ENCODE peak calls at places on chromosomes 6 and 20, in nine cellular contexts. T is hepatocyte, S is GM23338, E is HCT116, I is fibroblast of lung, C is mammary epithelial cell, L is OCI-LY7, N is SK-N-SH, M is neural progenitor cell. P is an unnamed sample.

GRCh38 chr6:131787079-131787478 is 20.7 kb upstream of the ENPP1 start:
- DNase-seq in T (no peak), S (no peak), E (no peak), I (peak; percentile 6), C (no peak), L (no peak), N (no peak), M (no peak), P (no peak)

GRCh38 chr6:121482004-121482693 is 46.7 kb downstream of the GJA1 start:
- DNase-seq in T (no peak), S (no peak), E (peak; percentile 21), I (peak; percentile 34), C (peak; percentile 88), L (no peak), N (peak; percentile 3), M (no peak), P (no peak)

GRCh38 chr20:16747291-16747811 is 807 bp upstream of the OTOR start:
- DNase-seq in T (peak; percentile 19), S (peak; percentile 57), E (no peak), I (no peak), C (no peak), L (no peak), N (no peak), M (no peak), P (no peak)

GRCh38 chr6:11213305-11214106 is 19.0 kb downstream of the NEDD9 start:
- DNase-seq in T (no peak), S (no peak), E (no peak), I (peak; percentile 50), C (no peak), L (no peak), N (no peak), M (no peak), P (no peak)

GRCh38 chr6:21586760-21587181 is 6.8 kb upstream of the SOX4 start:
- DNase-seq in T (no peak), S (no peak), E (no peak), I (no peak), C (no peak), L (no peak), N (no peak), M (no peak), P (no peak)

GRCh38 chr6:109987196-109987595 is 9.1 kb downstream of the GPR6 start:
- DNase-seq in T (no peak), S (no peak), E (no peak), I (no peak), C (no peak), L (no peak), N (no peak), M (no peak), P (no peak)

GRCh38 chr20:15923030-15923776 is 650.0 kb downstream of the KIF16B start:
- DNase-seq in T (no peak), S (no peak), E (no peak), I (no peak), C (no peak), L (no peak), N (no peak), M (no peak), P (peak; percentile 47)

GRCh38 chr6:168274046-168274952 is 45.3 kb downstream of the DACT2 start:
- DNase-seq in T (peak; percentile 67), S (no peak), E (no peak), I (no peak), C (no peak), L (no peak), N (no peak), M (no peak), P (no peak)

GRCh38 chr6:156131221-156131903 is 645.8 kb upstream of the ARID1B start:
- DNase-seq in T (no peak), S (no peak), E (no peak), I (no peak), C (no peak), L (peak; percentile 52), N (no peak), M (no peak), P (peak; percentile 69)

GRCh38 chr20:48489656-48490055 is 338.1 kb downstream of the PREX1 start:
- DNase-seq in T (no peak), S (no peak), E (no peak), I (no peak), C (peak; percentile 11), L (no peak), N (peak; percentile 70), M (peak; percentile 36), P (no peak)

GRCh38 chr20:48595495-48596475 is 232.0 kb downstream of the PREX1 start:
- DNase-seq in T (peak; percentile 34), S (no peak), E (no peak), I (no peak), C (no peak), L (no peak), N (no peak), M (no peak), P (no peak)

GRCh38 chr6:135196739-135197510 is 15.8 kb downstream of the MYB start:
- DNase-seq in T (no peak), S (no peak), E (no peak), I (no peak), C (no peak), L (no peak), N (no peak), M (no peak), P (no peak)

GRCh38 chr20:25083773-25084615 is 2.1 kb upstream of the VSX1 start:
- DNase-seq in T (peak; percentile 51), S (peak; percentile 42), E (no peak), I (no peak), C (no peak), L (no peak), N (no peak), M (peak; percentile 76), P (no peak)

GRCh38 chr6:19812512-19813119 is 24.6 kb upstream of the ID4 start:
- DNase-seq in T (peak; percentile 53), S (peak; percentile 66), E (peak; percentile 38), I (peak; percentile 68), C (peak; percentile 8), L (peak; percentile 69), N (peak; percentile 36), M (peak; percentile 47), P (peak; percentile 19)

DNA sequence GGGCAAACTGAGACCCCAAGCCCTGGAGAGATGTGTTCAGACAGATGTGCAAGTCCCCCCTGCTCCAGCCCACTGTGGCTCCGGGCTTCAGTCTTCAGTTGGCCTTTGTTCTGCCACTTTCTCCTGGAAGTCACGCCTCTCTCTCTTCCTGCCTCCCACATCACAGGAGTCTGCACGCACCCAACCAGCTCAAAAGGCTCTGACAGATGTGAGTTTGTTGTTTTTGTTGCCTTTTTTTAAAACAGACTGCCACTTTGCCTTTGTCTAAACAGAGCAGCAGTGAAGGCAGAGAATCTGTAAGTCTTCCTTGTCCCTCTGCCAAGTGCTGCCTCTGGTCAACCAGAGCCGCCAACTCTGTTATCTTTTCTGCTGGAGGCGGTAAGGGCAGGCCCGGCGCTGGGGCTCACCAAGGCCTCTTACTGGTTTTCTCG is 149.7 kb downstream of the TFAP2C start:
- DNase-seq in T (peak; percentile 41), S (peak; percentile 29), E (no peak), I (peak; percentile 52), C (no peak), L (no peak), N (peak; percentile 19), M (peak; percentile 37), P (no peak)
- H3K4me2 ChIP-seq in T (no peak overlapping the region), S (peak overlapping the region; percentile 32), E (no peak overlapping the region), I (no peak overlapping the region), C (no peak overlapping the region), L (no peak overlapping the region), N (no peak overlapping the region), M (no peak overlapping the region), P (no peak overlapping the region)

DNA sequence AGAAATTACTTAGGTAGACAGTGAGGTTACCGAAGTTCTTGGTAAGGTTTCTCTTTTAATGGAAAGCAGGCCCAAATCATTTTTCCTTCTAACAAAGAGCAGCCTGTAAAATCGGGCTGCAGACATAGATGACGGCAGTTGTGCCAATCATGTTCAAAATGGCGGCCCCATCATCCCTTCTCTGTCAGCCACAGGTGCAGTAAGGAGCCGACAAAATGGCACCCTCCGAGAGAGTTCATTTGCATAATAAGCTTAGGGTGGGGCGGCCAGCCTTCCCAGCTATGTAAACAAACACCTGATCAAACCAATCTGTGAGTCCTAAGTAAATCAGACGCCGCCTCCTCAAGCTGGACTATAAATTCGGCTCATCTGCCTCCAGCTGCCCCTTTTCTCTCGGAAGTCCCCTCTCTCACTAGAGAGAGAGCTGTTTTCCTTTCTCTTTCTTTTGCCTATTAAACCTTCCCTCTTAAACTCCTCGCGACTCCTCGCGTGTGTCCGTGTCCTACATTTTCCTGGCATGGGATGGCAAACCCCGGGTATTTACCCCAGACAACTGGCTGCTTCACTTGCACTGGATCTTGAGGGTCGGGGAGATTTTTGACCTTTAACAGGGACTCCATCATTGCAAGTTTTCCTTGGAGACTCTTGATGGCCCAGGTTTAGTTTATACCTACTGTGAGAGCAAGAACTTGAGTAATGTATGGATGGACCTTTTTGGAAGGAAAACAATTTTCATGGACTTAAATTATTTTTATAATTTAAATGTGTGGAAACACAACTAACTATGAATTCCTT is 8.9 kb upstream of the DDR1 start:
- DNase-seq in T (no peak), S (peak; percentile 34), E (no peak), I (no peak), C (no peak), L (no peak), N (no peak), M (no peak), P (no peak)
- H2AFZ ChIP-seq in T (no peak overlapping the region), S (peak overlapping the region; percentile 89), E (no peak overlapping the region), I (no peak overlapping the region), C (peak overlapping the region; percentile 59), L (no peak overlapping the region), N (peak overlapping the region; percentile 63), M (peak overlapping the region; percentile 7), P (no peak overlapping the region)

GRCh38 chr20:37662261-37662660 is 31.6 kb upstream of the CTNNBL1 start:
- DNase-seq in T (no peak), S (no peak), E (no peak), I (no peak), C (no peak), L (no peak), N (no peak), M (no peak), P (no peak)

GRCh38 chr20:37657924-37658800 is 35.7 kb upstream of the CTNNBL1 start:
- DNase-seq in T (no peak), S (no peak), E (no peak), I (no peak), C (no peak), L (no peak), N (no peak), M (peak; percentile 46), P (no peak)

GRCh38 chr20:37656945-37657344 is 36.9 kb upstream of the CTNNBL1 start:
- DNase-seq in T (no peak), S (no peak), E (no peak), I (no peak), C (no peak), L (no peak), N (no peak), M (no peak), P (no peak)

GRCh38 chr20:37661536-37661935 is 32.3 kb upstream of the CTNNBL1 start:
- DNase-seq in T (no peak), S (no peak), E (no peak), I (no peak), C (no peak), L (no peak), N (no peak), M (no peak), P (no peak)
- H3K27ac ChIP-seq in T (no peak overlapping the region), S (no peak overlapping the region), E (no peak overlapping the region), I (no peak overlapping the region), C (no peak overlapping the region), L (no peak overlapping the region), N (no peak overlapping the region), M (no peak overlapping the region), P (no peak overlapping the region)

DNA sequence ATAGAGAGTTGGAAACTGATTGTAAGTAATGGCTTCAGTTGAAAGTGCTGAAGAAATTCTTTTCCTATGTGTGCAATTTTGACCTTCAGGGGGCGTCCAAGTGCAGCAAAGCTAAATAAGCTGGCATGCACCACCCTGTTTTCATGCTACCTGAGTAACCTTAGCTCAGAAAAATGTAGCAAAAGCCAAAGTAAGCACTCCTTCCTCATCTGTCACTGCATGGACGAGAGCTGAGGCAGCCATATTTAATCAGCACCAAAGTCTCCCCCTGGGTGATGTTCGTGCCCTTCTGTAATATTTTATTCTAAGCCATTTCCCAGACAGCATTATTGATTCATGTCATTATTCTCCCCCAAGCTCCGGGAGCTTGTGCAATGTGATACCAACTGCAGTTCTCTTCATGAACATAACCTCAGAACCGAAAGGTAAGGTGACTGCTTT is 123.1 kb downstream of the RPS12 start:
- DNase-seq in T (peak; percentile 77), S (peak; percentile 94), E (peak; percentile 57), I (peak; percentile 58), C (peak; percentile 39), L (peak; percentile 41), N (peak; percentile 43), M (peak; percentile 77), P (peak; percentile 70)
- H3K4me2 ChIP-seq in T (peak overlapping the region; percentile 43), S (no peak overlapping the region), E (peak overlapping the region; percentile 57), I (no peak overlapping the region), C (no peak overlapping the region), L (no peak overlapping the region), N (no peak overlapping the region), M (no peak overlapping the region), P (peak overlapping the region; percentile 18)